ENCODE peak calls at places on chromosomes 6 and 20, in four cellular contexts. One of them, this sample, is unnamed.

GRCh38 chr6:38209291-38209865 is 389.9 kb downstream of the ZFAND3 start:
- DNase-seq in Peyer's patch: no peak
- DNase-seq in AG20443: no peak
- DNase-seq in sciatic nerve: no peak
- DNase-seq in this sample: no peak

GRCh38 chr20:48875914-48876240 is 45.6 kb upstream of the ARFGEF2 start:
- DNase-seq in sciatic nerve: no peak
- DNase-seq in AG20443: peak
- DNase-seq in Peyer's patch: no peak
- DNase-seq in this sample: peak

GRCh38 chr6:26420607-26421235 is 18.6 kb downstream of the BTN3A1 start:
- DNase-seq in sciatic nerve: no peak
- DNase-seq in Peyer's patch: no peak
- DNase-seq in AG20443: peak
- DNase-seq in this sample: peak

GRCh38 chr6:99324996-99325395 is 24.5 kb downstream of the FAXC start:
- DNase-seq in sciatic nerve: no peak
- DNase-seq in Peyer's patch: no peak
- DNase-seq in AG20443: no peak
- DNase-seq in this sample: no peak

GRCh38 chr20:19338960-19339359 is 126.5 kb downstream of the SLC24A3 start:
- DNase-seq in AG20443: no peak
- DNase-seq in Peyer's patch: no peak
- DNase-seq in sciatic nerve: no peak
- DNase-seq in this sample: no peak

GRCh38 chr6:130065616-130066015 is 47.2 kb downstream of the L3MBTL3 start:
- DNase-seq in AG20443: no peak
- DNase-seq in sciatic nerve: no peak
- DNase-seq in Peyer's patch: no peak
- DNase-seq in this sample: no peak

GRCh38 chr20:32672982-32673727 is 586 bp downstream of the C20orf203 start:
- DNase-seq in AG20443: peak
- DNase-seq in Peyer's patch: peak
- DNase-seq in sciatic nerve: no peak
- DNase-seq in this sample: no peak

GRCh38 chr20:58868795-58869194 is 16.3 kb downstream of the GNAS start:
- DNase-seq in AG20443: no peak
- DNase-seq in Peyer's patch: no peak
- DNase-seq in sciatic nerve: no peak
- DNase-seq in this sample: no peak

GRCh38 chr6:21109421-21110178 is 484.0 kb upstream of the SOX4 start:
- DNase-seq in sciatic nerve: no peak
- DNase-seq in AG20443: peak
- DNase-seq in Peyer's patch: no peak
- DNase-seq in this sample: peak

GRCh38 chr6:31961616-31962015 is 2.6 kb downstream of the SKIC2 start:
- DNase-seq in AG20443: no peak
- DNase-seq in sciatic nerve: no peak
- DNase-seq in Peyer's patch: no peak
- DNase-seq in this sample: no peak

GRCh38 chr6:37516920-37517405 is 17.3 kb upstream of the CCDC167 start:
- DNase-seq in sciatic nerve: no peak
- DNase-seq in Peyer's patch: no peak
- DNase-seq in AG20443: peak
- DNase-seq in this sample: no peak

GRCh38 chr20:62780696-62781095 is 15.6 kb upstream of the MRGBP start:
- DNase-seq in sciatic nerve: no peak
- DNase-seq in Peyer's patch: no peak
- DNase-seq in AG20443: no peak
- DNase-seq in this sample: no peak

GRCh38 chr6:116373300-116373699 is 2.6 kb downstream of the DSE start:
- DNase-seq in Peyer's patch: no peak
- DNase-seq in AG20443: no peak
- DNase-seq in sciatic nerve: no peak
- DNase-seq in this sample: no peak

GRCh38 chr20:787827-788226 is 19.5 kb upstream of the SLC52A3 start:
- DNase-seq in sciatic nerve: no peak
- DNase-seq in AG20443: no peak
- DNase-seq in Peyer's patch: no peak
- DNase-seq in this sample: no peak

GRCh38 chr6:159595173-159595572 is 97.9 kb downstream of the SOD2 start:
- DNase-seq in Peyer's patch: no peak
- DNase-seq in sciatic nerve: no peak
- DNase-seq in AG20443: peak
- DNase-seq in this sample: peak

GRCh38 chr20:9114709-9115108 is 45.8 kb downstream of the PLCB4 start:
- DNase-seq in Peyer's patch: no peak
- DNase-seq in sciatic nerve: no peak
- DNase-seq in AG20443: no peak
- DNase-seq in this sample: no peak

GRCh38 chr6:136147342-136147741 is 102.8 kb downstream of the MTFR2 start:
- DNase-seq in AG20443: no peak
- DNase-seq in Peyer's patch: no peak
- DNase-seq in sciatic nerve: no peak
- DNase-seq in this sample: no peak

GRCh38 chr6:107110200-107110599 is 5.1 kb downstream of the BEND3 start:
- DNase-seq in AG20443: peak
- DNase-seq in sciatic nerve: no peak
- DNase-seq in Peyer's patch: no peak
- DNase-seq in this sample: peak

GRCh38 chr6:145507251-145507650 is 228.1 kb downstream of the EPM2A start:
- DNase-seq in AG20443: no peak
- DNase-seq in sciatic nerve: no peak
- DNase-seq in Peyer's patch: no peak
- DNase-seq in this sample: no peak

GRCh38 chr6:88107241-88107640 is 58.9 kb downstream of the CNR1 start:
- DNase-seq in Peyer's patch: no peak
- DNase-seq in AG20443: no peak
- DNase-seq in sciatic nerve: no peak
- DNase-seq in this sample: no peak

GRCh38 chr6:134787261-134787871 is 162.5 kb downstream of the ALDH8A1 start:
- DNase-seq in AG20443: peak
- DNase-seq in Peyer's patch: no peak
- DNase-seq in sciatic nerve: no peak
- DNase-seq in this sample: peak

GRCh38 chr20:61860588-61860987 is 205.1 kb downstream of the TAF4 start:
- DNase-seq in sciatic nerve: no peak
- DNase-seq in Peyer's patch: no peak
- DNase-seq in AG20443: no peak
- DNase-seq in this sample: no peak

GRCh38 chr6:36874016-36874442 is 574 bp downstream of the PPIL1 start:
- DNase-seq in sciatic nerve: no peak
- DNase-seq in AG20443: no peak
- DNase-seq in Peyer's patch: no peak
- DNase-seq in this sample: peak

GRCh38 chr20:39480644-39481043 is 518.5 kb downstream of the DHX35 start:
- DNase-seq in Peyer's patch: no peak
- DNase-seq in sciatic nerve: no peak
- DNase-seq in AG20443: no peak
- DNase-seq in this sample: no peak

GRCh38 chr6:106446287-106446885 is 85.9 kb downstream of the CRYBG1 start:
- DNase-seq in sciatic nerve: no peak
- DNase-seq in Peyer's patch: no peak
- DNase-seq in AG20443: no peak
- DNase-seq in this sample: peak

GRCh38 chr6:79466222-79466834 is 70.9 kb downstream of the LCA5 start:
- DNase-seq in AG20443: peak
- DNase-seq in Peyer's patch: no peak
- DNase-seq in sciatic nerve: no peak
- DNase-seq in this sample: peak

GRCh38 chr20:24502661-24503060 is 33.2 kb downstream of the SYNDIG1 start:
- DNase-seq in AG20443: no peak
- DNase-seq in sciatic nerve: no peak
- DNase-seq in Peyer's patch: no peak
- DNase-seq in this sample: no peak

GRCh38 chr6:158509465-158509864 is 50.4 kb upstream of the TMEM181 start:
- DNase-seq in sciatic nerve: no peak
- DNase-seq in Peyer's patch: no peak
- DNase-seq in AG20443: no peak
- DNase-seq in this sample: no peak

GRCh38 chr6:1422290-1422689 is 32.9 kb downstream of the FOXF2 start:
- DNase-seq in AG20443: no peak
- DNase-seq in Peyer's patch: no peak
- DNase-seq in sciatic nerve: no peak
- DNase-seq in this sample: no peak

GRCh38 chr20:50673831-50674825 is 17.2 kb downstream of the RIPOR3 start:
- DNase-seq in Peyer's patch: no peak
- DNase-seq in AG20443: no peak
- DNase-seq in sciatic nerve: no peak
- DNase-seq in this sample: no peak

GRCh38 chr20:6489361-6490154 is 277.9 kb upstream of the BMP2 start:
- DNase-seq in AG20443: no peak
- DNase-seq in Peyer's patch: no peak
- DNase-seq in sciatic nerve: no peak
- DNase-seq in this sample: peak

GRCh38 chr20:61042501-61043385 is 209.3 kb upstream of the CDH4 start:
- DNase-seq in Peyer's patch: no peak
- DNase-seq in sciatic nerve: no peak
- DNase-seq in AG20443: no peak
- DNase-seq in this sample: no peak

GRCh38 chr20:45518282-45518681 is 2.9 kb upstream of the SPINT3 start:
- DNase-seq in AG20443: no peak
- DNase-seq in Peyer's patch: no peak
- DNase-seq in sciatic nerve: no peak
- DNase-seq in this sample: no peak

GRCh38 chr6:39811835-39812345 is 19.7 kb downstream of the DAAM2 start:
- DNase-seq in sciatic nerve: no peak
- DNase-seq in Peyer's patch: no peak
- DNase-seq in AG20443: no peak
- DNase-seq in this sample: no peak

GRCh38 chr20:33576432-33576883 is 85.7 kb upstream of the C20orf144 start:
- DNase-seq in Peyer's patch: no peak
- DNase-seq in sciatic nerve: no peak
- DNase-seq in AG20443: peak
- DNase-seq in this sample: no peak

GRCh38 chr20:45109634-45110033 is 5.3 kb downstream of the WFDC5 start:
- DNase-seq in Peyer's patch: no peak
- DNase-seq in AG20443: peak
- DNase-seq in sciatic nerve: no peak
- DNase-seq in this sample: no peak

GRCh38 chr6:166583230-166583629 is 3.2 kb downstream of the RAMACL start:
- DNase-seq in AG20443: no peak
- DNase-seq in sciatic nerve: no peak
- DNase-seq in Peyer's patch: no peak
- DNase-seq in this sample: no peak

GRCh38 chr6:31567531-31568370 is 4.3 kb upstream of the LTA start:
- DNase-seq in sciatic nerve: no peak
- DNase-seq in AG20443: no peak
- DNase-seq in Peyer's patch: no peak
- DNase-seq in this sample: no peak